ENCODE peak calls at places on chromosomes 2 and 18, in seven cellular contexts. T is caudate nucleus; P is activated T-cell treated with anti-CD3 and anti-CD28 coated beads for 1 hour; E is activated CD4-positive, alpha-beta T cell treated with anti-CD3 and anti-CD28 coated beads, Interleukin-2, amount 10 ng/mL, durations not matched to agents 7 days and 5 days; N is HS-5; A is uterus; H is suprapubic skin. C is an unnamed sample.

GRCh38 chr2:46164581-46165301 is 132.5 kb upstream of the EPAS1 start:
- DNase-seq in E (no peak), A (peak; percentile 93), N (peak; percentile 74), H (peak; percentile 82), T (no peak), P (no peak), C (no peak)

GRCh38 chr2:158756976-158757375 is 38.1 kb upstream of the DAPL1 start:
- DNase-seq in T (no peak), P (no peak), E (no peak), N (no peak), A (no peak), H (no peak), C (no peak)

GRCh38 chr2:50948691-50949090 is 83.2 kb downstream of the NRXN1 start:
- DNase-seq in A (no peak), H (no peak), E (no peak), P (no peak), N (no peak), T (no peak), C (no peak)

GRCh38 chr18:78681396-78681795 is 298.2 kb upstream of the SALL3 start:
- DNase-seq in E (no peak), T (no peak), N (no peak), A (no peak), H (no peak), P (no peak), C (no peak)

GRCh38 chr2:231926180-231926741 is at the start of gene NPPC:
- DNase-seq in H (peak; percentile 47), E (peak; percentile 65), T (peak; percentile 62), P (no peak), N (no peak), A (peak; percentile 70), C (peak; percentile 89)

GRCh38 chr18:44654555-44654954 is 26.1 kb upstream of the SETBP1 start:
- DNase-seq in T (no peak), A (no peak), P (no peak), H (no peak), E (no peak), N (peak; percentile 57), C (no peak)

GRCh38 chr2:70192516-70192915 is 1.7 kb upstream of the C2orf42 start:
- DNase-seq in T (no peak), E (no peak), A (no peak), N (no peak), P (no peak), H (no peak), C (no peak)

GRCh38 chr2:195037072-195037471 is 620.0 kb upstream of the SLC39A10 start:
- DNase-seq in H (no peak), A (no peak), E (no peak), T (no peak), P (no peak), N (no peak), C (no peak)

GRCh38 chr2:169343202-169343601 is 19.1 kb downstream of the LRP2 start:
- DNase-seq in A (no peak), N (no peak), H (no peak), T (no peak), E (no peak), P (no peak), C (no peak)